ENCODE peak calls at places on chromosomes 7 and 10, in nine cellular contexts. One of them, this sample, is unnamed. For H3K9me3, the result is how much of the 10 kb centered on the place peaks cover.

GRCh38 chr7:132742152-132742551 is 165.9 kb upstream of the PLXNA4 start:
- DNase-seq in fibroblast of lung: peak
- DNase-seq in tibial nerve: no peak
- DNase-seq in CD8-positive, alpha-beta memory T cell: no peak
- DNase-seq in ovary: peak
- DNase-seq in stomach: peak
- DNase-seq in astrocyte: peak
- DNase-seq in lower lobe of right lung: peak
- DNase-seq in transverse colon: no peak
- DNase-seq in this sample: no peak

GRCh38 chr7:38950309-38950708 is 27.4 kb upstream of the POU6F2 start:
- DNase-seq in fibroblast of lung: peak
- DNase-seq in tibial nerve: no peak
- DNase-seq in CD8-positive, alpha-beta memory T cell: no peak
- DNase-seq in ovary: no peak
- DNase-seq in stomach: no peak
- DNase-seq in astrocyte: no peak
- DNase-seq in lower lobe of right lung: no peak
- DNase-seq in transverse colon: no peak
- DNase-seq in this sample: no peak

GRCh38 chr7:83684928-83685327 is 36.0 kb upstream of the SEMA3E start:
- DNase-seq in fibroblast of lung: no peak
- DNase-seq in tibial nerve: no peak
- DNase-seq in CD8-positive, alpha-beta memory T cell: no peak
- DNase-seq in ovary: no peak
- DNase-seq in stomach: no peak
- DNase-seq in astrocyte: no peak
- DNase-seq in lower lobe of right lung: no peak
- DNase-seq in transverse colon: no peak
- DNase-seq in this sample: no peak

GRCh38 chr10:9253121-9253520 is 1198.6 kb downstream of the GATA3 start:
- DNase-seq in fibroblast of lung: peak
- DNase-seq in tibial nerve: no peak
- DNase-seq in CD8-positive, alpha-beta memory T cell: no peak
- DNase-seq in ovary: no peak
- DNase-seq in stomach: no peak
- DNase-seq in astrocyte: peak
- DNase-seq in lower lobe of right lung: no peak
- DNase-seq in transverse colon: no peak
- DNase-seq in this sample: no peak

GRCh38 chr10:132836832-132837540 is 51.0 kb upstream of the NKX6-2 start:
- DNase-seq in fibroblast of lung: peak
- DNase-seq in tibial nerve: no peak
- DNase-seq in CD8-positive, alpha-beta memory T cell: no peak
- DNase-seq in ovary: peak
- DNase-seq in stomach: peak
- DNase-seq in astrocyte: no peak
- DNase-seq in lower lobe of right lung: no peak
- DNase-seq in transverse colon: no peak
- DNase-seq in this sample: peak

GRCh38 chr7:128341733-128342132 is 2.0 kb downstream of the RBM28 start:
- DNase-seq in fibroblast of lung: no peak
- DNase-seq in tibial nerve: no peak
- DNase-seq in CD8-positive, alpha-beta memory T cell: no peak
- DNase-seq in ovary: no peak
- DNase-seq in stomach: no peak
- DNase-seq in astrocyte: no peak
- DNase-seq in lower lobe of right lung: no peak
- DNase-seq in transverse colon: no peak
- DNase-seq in this sample: no peak

GRCh38 chr10:17375936-17376584 is 78.3 kb downstream of the ST8SIA6 start:
- DNase-seq in fibroblast of lung: no peak
- DNase-seq in tibial nerve: no peak
- DNase-seq in CD8-positive, alpha-beta memory T cell: no peak
- DNase-seq in ovary: no peak
- DNase-seq in stomach: no peak
- DNase-seq in astrocyte: no peak
- DNase-seq in lower lobe of right lung: no peak
- DNase-seq in transverse colon: no peak
- DNase-seq in this sample: no peak

GRCh38 chr10:112960151-112960681 is 10.2 kb downstream of the TCF7L2 start:
- DNase-seq in fibroblast of lung: no peak
- DNase-seq in tibial nerve: no peak
- DNase-seq in CD8-positive, alpha-beta memory T cell: no peak
- DNase-seq in ovary: no peak
- DNase-seq in stomach: no peak
- DNase-seq in astrocyte: peak
- DNase-seq in lower lobe of right lung: no peak
- DNase-seq in transverse colon: no peak
- DNase-seq in this sample: no peak

GRCh38 chr10:79239275-79239779 is 107.9 kb upstream of the PPIF start:
- DNase-seq in fibroblast of lung: peak
- DNase-seq in tibial nerve: peak
- DNase-seq in CD8-positive, alpha-beta memory T cell: no peak
- DNase-seq in ovary: no peak
- DNase-seq in stomach: no peak
- DNase-seq in astrocyte: peak
- DNase-seq in lower lobe of right lung: peak
- DNase-seq in transverse colon: no peak
- DNase-seq in this sample: no peak

GRCh38 chr10:11036424-11037011 is 18.8 kb downstream of the CELF2 start:
- DNase-seq in fibroblast of lung: peak
- DNase-seq in tibial nerve: peak
- DNase-seq in CD8-positive, alpha-beta memory T cell: no peak
- DNase-seq in ovary: no peak
- DNase-seq in stomach: peak
- DNase-seq in astrocyte: peak
- DNase-seq in lower lobe of right lung: no peak
- DNase-seq in transverse colon: peak
- DNase-seq in this sample: no peak

GRCh38 chr7:100895956-100896742 is 461 bp upstream of the ACHE start:
- DNase-seq in fibroblast of lung: no peak
- DNase-seq in tibial nerve: no peak
- DNase-seq in CD8-positive, alpha-beta memory T cell: peak
- DNase-seq in ovary: peak
- DNase-seq in stomach: peak
- DNase-seq in astrocyte: no peak
- DNase-seq in lower lobe of right lung: no peak
- DNase-seq in transverse colon: peak
- DNase-seq in this sample: no peak

GRCh38 chr7:94559972-94560371 is 50.4 kb downstream of the CASD1 start:
- DNase-seq in fibroblast of lung: no peak
- DNase-seq in tibial nerve: no peak
- DNase-seq in CD8-positive, alpha-beta memory T cell: no peak
- DNase-seq in ovary: no peak
- DNase-seq in stomach: no peak
- DNase-seq in astrocyte: no peak
- DNase-seq in lower lobe of right lung: no peak
- DNase-seq in transverse colon: no peak
- DNase-seq in this sample: no peak

GRCh38 chr7:51139796-51140195 is 176.8 kb downstream of the COBL start:
- DNase-seq in fibroblast of lung: no peak
- DNase-seq in tibial nerve: no peak
- DNase-seq in CD8-positive, alpha-beta memory T cell: no peak
- DNase-seq in ovary: no peak
- DNase-seq in stomach: no peak
- DNase-seq in astrocyte: no peak
- DNase-seq in lower lobe of right lung: no peak
- DNase-seq in transverse colon: no peak
- DNase-seq in this sample: no peak

GRCh38 chr10:71795248-71795647 is 21.9 kb upstream of the VSIR start:
- DNase-seq in fibroblast of lung: peak
- DNase-seq in tibial nerve: no peak
- DNase-seq in CD8-positive, alpha-beta memory T cell: no peak
- DNase-seq in ovary: no peak
- DNase-seq in stomach: no peak
- DNase-seq in astrocyte: peak
- DNase-seq in lower lobe of right lung: no peak
- DNase-seq in transverse colon: no peak
- DNase-seq in this sample: no peak

GRCh38 chr7:144407266-144407931 is 3.9 kb upstream of the NOBOX start:
- DNase-seq in fibroblast of lung: no peak
- DNase-seq in tibial nerve: no peak
- DNase-seq in CD8-positive, alpha-beta memory T cell: no peak
- DNase-seq in ovary: no peak
- DNase-seq in stomach: peak
- DNase-seq in astrocyte: no peak
- DNase-seq in lower lobe of right lung: no peak
- DNase-seq in transverse colon: no peak
- DNase-seq in this sample: no peak

GRCh38 chr7:1355568-1356340 is 103.5 kb downstream of the MICALL2 start:
- DNase-seq in fibroblast of lung: no peak
- DNase-seq in tibial nerve: no peak
- DNase-seq in CD8-positive, alpha-beta memory T cell: no peak
- DNase-seq in ovary: no peak
- DNase-seq in stomach: no peak
- DNase-seq in astrocyte: no peak
- DNase-seq in lower lobe of right lung: peak
- DNase-seq in transverse colon: peak
- DNase-seq in this sample: no peak

GRCh38 chr10:58952747-58953466 is 223.5 kb upstream of the PHYHIPL start:
- DNase-seq in fibroblast of lung: peak
- DNase-seq in tibial nerve: peak
- DNase-seq in CD8-positive, alpha-beta memory T cell: no peak
- DNase-seq in ovary: peak
- DNase-seq in stomach: peak
- DNase-seq in astrocyte: peak
- DNase-seq in lower lobe of right lung: no peak
- DNase-seq in transverse colon: peak
- DNase-seq in this sample: no peak

GRCh38 chr7:2624293-2624881 is 7.4 kb upstream of the TTYH3 start:
- DNase-seq in fibroblast of lung: no peak
- DNase-seq in tibial nerve: no peak
- DNase-seq in CD8-positive, alpha-beta memory T cell: no peak
- DNase-seq in ovary: no peak
- DNase-seq in stomach: no peak
- DNase-seq in astrocyte: no peak
- DNase-seq in lower lobe of right lung: no peak
- DNase-seq in transverse colon: no peak
- DNase-seq in this sample: no peak
- H3K9me3 ChIP-seq in fibroblast of lung: under half
- H3K9me3 ChIP-seq in tibial nerve: under half
- H3K9me3 ChIP-seq in CD8-positive, alpha-beta memory T cell: under half
- H3K9me3 ChIP-seq in ovary: under half
- H3K9me3 ChIP-seq in stomach: under half
- H3K9me3 ChIP-seq in astrocyte: under half
- H3K9me3 ChIP-seq in lower lobe of right lung: under half
- H3K9me3 ChIP-seq in transverse colon: under half
- H3K9me3 ChIP-seq in this sample: under half

GRCh38 chr7:4045450-4045849 is 636.6 kb upstream of the FOXK1 start:
- DNase-seq in fibroblast of lung: no peak
- DNase-seq in tibial nerve: no peak
- DNase-seq in CD8-positive, alpha-beta memory T cell: no peak
- DNase-seq in ovary: no peak
- DNase-seq in stomach: no peak
- DNase-seq in astrocyte: no peak
- DNase-seq in lower lobe of right lung: no peak
- DNase-seq in transverse colon: no peak
- DNase-seq in this sample: no peak

GRCh38 chr7:4042402-4042801 is 639.7 kb upstream of the FOXK1 start:
- DNase-seq in fibroblast of lung: no peak
- DNase-seq in tibial nerve: no peak
- DNase-seq in CD8-positive, alpha-beta memory T cell: no peak
- DNase-seq in ovary: no peak
- DNase-seq in stomach: no peak
- DNase-seq in astrocyte: no peak
- DNase-seq in lower lobe of right lung: no peak
- DNase-seq in transverse colon: no peak
- DNase-seq in this sample: no peak

GRCh38 chr7:4040031-4040928 is 641.8 kb upstream of the FOXK1 start:
- DNase-seq in fibroblast of lung: no peak
- DNase-seq in tibial nerve: no peak
- DNase-seq in CD8-positive, alpha-beta memory T cell: no peak
- DNase-seq in ovary: no peak
- DNase-seq in stomach: no peak
- DNase-seq in astrocyte: no peak
- DNase-seq in lower lobe of right lung: no peak
- DNase-seq in transverse colon: no peak
- DNase-seq in this sample: no peak

GRCh38 chr7:4045975-4046374 is 636.1 kb upstream of the FOXK1 start:
- DNase-seq in fibroblast of lung: no peak
- DNase-seq in tibial nerve: no peak
- DNase-seq in CD8-positive, alpha-beta memory T cell: no peak
- DNase-seq in ovary: no peak
- DNase-seq in stomach: no peak
- DNase-seq in astrocyte: no peak
- DNase-seq in lower lobe of right lung: no peak
- DNase-seq in transverse colon: no peak
- DNase-seq in this sample: no peak

GRCh38 chr7:4043988-4044387 is 638.1 kb upstream of the FOXK1 start:
- DNase-seq in fibroblast of lung: no peak
- DNase-seq in tibial nerve: no peak
- DNase-seq in CD8-positive, alpha-beta memory T cell: no peak
- DNase-seq in ovary: no peak
- DNase-seq in stomach: no peak
- DNase-seq in astrocyte: no peak
- DNase-seq in lower lobe of right lung: no peak
- DNase-seq in transverse colon: no peak
- DNase-seq in this sample: no peak
- H3K9me3 ChIP-seq in fibroblast of lung: under half
- H3K9me3 ChIP-seq in tibial nerve: under half
- H3K9me3 ChIP-seq in CD8-positive, alpha-beta memory T cell: under half
- H3K9me3 ChIP-seq in ovary: under half
- H3K9me3 ChIP-seq in stomach: under half
- H3K9me3 ChIP-seq in astrocyte: under half
- H3K9me3 ChIP-seq in lower lobe of right lung: under half
- H3K9me3 ChIP-seq in transverse colon: under half
- H3K9me3 ChIP-seq in this sample: under half

GRCh38 chr10:88322336-88323063 is 260.6 kb downstream of the RNLS start:
- DNase-seq in fibroblast of lung: no peak
- DNase-seq in tibial nerve: no peak
- DNase-seq in CD8-positive, alpha-beta memory T cell: no peak
- DNase-seq in ovary: no peak
- DNase-seq in stomach: no peak
- DNase-seq in astrocyte: no peak
- DNase-seq in lower lobe of right lung: no peak
- DNase-seq in transverse colon: no peak
- DNase-seq in this sample: no peak
- H3K9me3 ChIP-seq in fibroblast of lung: under half
- H3K9me3 ChIP-seq in tibial nerve: under half
- H3K9me3 ChIP-seq in CD8-positive, alpha-beta memory T cell: under half
- H3K9me3 ChIP-seq in ovary: under half
- H3K9me3 ChIP-seq in stomach: under half
- H3K9me3 ChIP-seq in astrocyte: under half
- H3K9me3 ChIP-seq in lower lobe of right lung: under half
- H3K9me3 ChIP-seq in transverse colon: under half
- H3K9me3 ChIP-seq in this sample: under half

DNA sequence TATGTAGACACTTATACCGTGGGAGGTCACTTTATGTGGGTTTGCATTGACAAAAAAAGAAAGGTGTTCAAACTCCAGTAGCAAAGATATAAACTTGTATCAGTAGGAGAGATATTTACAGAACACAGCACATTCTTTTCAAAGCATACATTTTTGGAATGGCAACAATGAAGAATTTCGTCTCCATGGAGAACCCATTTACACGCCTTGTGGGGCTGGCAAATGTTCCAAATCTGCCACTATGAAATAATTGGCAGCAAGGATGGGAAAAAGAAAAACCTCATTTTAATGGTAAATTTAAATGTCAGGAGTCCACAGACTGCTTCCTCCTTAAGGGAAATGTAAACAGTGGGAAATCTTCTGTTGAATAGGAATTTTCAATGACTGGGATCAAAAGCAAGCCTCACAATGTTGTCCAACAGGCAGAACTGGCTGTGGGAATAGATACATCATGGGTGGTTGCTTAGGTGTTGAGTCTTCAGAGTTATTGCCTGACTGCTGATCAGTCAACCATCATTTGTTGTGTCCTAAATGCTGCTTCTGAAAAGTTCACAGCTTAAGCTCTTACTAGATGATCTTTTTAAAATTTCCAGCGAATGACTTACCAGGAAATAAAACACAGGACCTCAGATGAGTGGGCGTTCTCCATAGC is 256.6 kb upstream of the SEMA3C start:
- DNase-seq in fibroblast of lung: no peak
- DNase-seq in tibial nerve: no peak
- DNase-seq in CD8-positive, alpha-beta memory T cell: no peak
- DNase-seq in ovary: no peak
- DNase-seq in stomach: no peak
- DNase-seq in astrocyte: no peak
- DNase-seq in lower lobe of right lung: no peak
- DNase-seq in transverse colon: no peak
- DNase-seq in this sample: no peak
- H3K9me3 ChIP-seq in fibroblast of lung: under half
- H3K9me3 ChIP-seq in tibial nerve: under half
- H3K9me3 ChIP-seq in CD8-positive, alpha-beta memory T cell: under half
- H3K9me3 ChIP-seq in ovary: under half
- H3K9me3 ChIP-seq in stomach: under half
- H3K9me3 ChIP-seq in astrocyte: under half
- H3K9me3 ChIP-seq in lower lobe of right lung: under half
- H3K9me3 ChIP-seq in transverse colon: under half
- H3K9me3 ChIP-seq in this sample: under half